ENCODE peak calls at places on chromosomes 7 and 10, in seven cellular contexts. N is HCT116, U is hepatocyte, B is MM.1S, S is GM23338, P is neural progenitor cell, D is PC-3. Z is an unnamed sample. For H3K27me3, the result is how much of the 10 kb centered on the place peaks cover.

GRCh38 chr10:133401981-133402725 is 8.2 kb downstream of the MTG1 start:
- DNase-seq in N (no peak), U (no peak), B (no peak), S (no peak), P (no peak), D (no peak), Z (no peak)

GRCh38 chr7:134084488-134085144 is 42.5 kb upstream of the LRGUK start:
- DNase-seq in N (no peak), U (no peak), B (peak), S (no peak), P (no peak), D (peak), Z (peak)

GRCh38 chr10:13162013-13162364 is 631 bp downstream of the MCM10 start:
- DNase-seq in N (no peak), U (no peak), B (peak), S (no peak), P (peak), D (no peak), Z (peak)

GRCh38 chr7:85153715-85154114 is 33.1 kb downstream of the SEMA3D start:
- DNase-seq in N (no peak), U (no peak), B (no peak), S (no peak), P (no peak), D (no peak), Z (no peak)

GRCh38 chr10:114427124-114427852 is 23.0 kb upstream of the AFAP1L2 start:
- DNase-seq in N (no peak), U (no peak), B (no peak), S (peak), P (peak), D (no peak), Z (no peak)

GRCh38 chr7:114502454-114503254 is 88.0 kb downstream of the FOXP2 start:
- DNase-seq in N (no peak), U (no peak), B (no peak), S (no peak), P (no peak), D (no peak), Z (peak)

GRCh38 chr10:132974886-132975881 is 32.8 kb upstream of the CFAP46 start:
- DNase-seq in N (no peak), U (no peak), B (no peak), S (no peak), P (no peak), D (no peak), Z (peak)

GRCh38 chr10:72009430-72010081 is 45.4 kb downstream of the CHST3 start:
- DNase-seq in N (no peak), U (peak), B (no peak), S (peak), P (peak), D (no peak), Z (peak)

GRCh38 chr10:43665054-43665453 is 16.4 kb upstream of the ZNF32 start:
- DNase-seq in N (no peak), U (no peak), B (no peak), S (no peak), P (no peak), D (no peak), Z (peak)

GRCh38 chr10:59432207-59432900 is 70.0 kb upstream of the FAM13C start:
- DNase-seq in N (no peak), U (no peak), B (no peak), S (no peak), P (no peak), D (peak), Z (peak)

GRCh38 chr7:2138146-2138765 is 94.5 kb downstream of the MAD1L1 start:
- DNase-seq in N (no peak), U (no peak), B (no peak), S (no peak), P (no peak), D (no peak), Z (no peak)

GRCh38 chr10:102287538-102287937 is 42.2 kb downstream of the GBF1 start:
- DNase-seq in N (no peak), U (no peak), B (no peak), S (no peak), P (no peak), D (no peak), Z (peak)

GRCh38 chr10:15419279-15419874 is 48.3 kb upstream of the FAM171A1 start:
- DNase-seq in N (peak), U (peak), B (peak), S (peak), P (peak), D (peak), Z (peak)

GRCh38 chr7:107190090-107190489 is 21.3 kb downstream of the HBP1 start:
- DNase-seq in N (no peak), U (no peak), B (no peak), S (no peak), P (no peak), D (no peak), Z (no peak)

GRCh38 chr7:12943781-12944180 is 256.3 kb downstream of the ARL4A start:
- DNase-seq in N (no peak), U (no peak), B (no peak), S (peak), P (no peak), D (peak), Z (no peak)

GRCh38 chr10:101612872-101613271 is 24.8 kb downstream of the DPCD start:
- DNase-seq in N (no peak), U (no peak), B (no peak), S (no peak), P (peak), D (no peak), Z (no peak)

GRCh38 chr7:66867198-66867790 is 53.7 kb upstream of the TMEM248 start:
- DNase-seq in N (no peak), U (no peak), B (no peak), S (peak), P (no peak), D (peak), Z (no peak)

GRCh38 chr10:119022846-119023552 is 6.5 kb upstream of the NANOS1 start:
- DNase-seq in N (no peak), U (no peak), B (no peak), S (peak), P (no peak), D (peak), Z (peak)

GRCh38 chr10:112435013-112435619 is 11.6 kb downstream of the ZDHHC6 start:
- DNase-seq in N (peak), U (peak), B (peak), S (peak), P (peak), D (peak), Z (peak)

GRCh38 chr10:13812804-13813203 is 226.0 kb downstream of the PRPF18 start:
- DNase-seq in N (no peak), U (no peak), B (no peak), S (peak), P (no peak), D (no peak), Z (no peak)

GRCh38 chr10:35004651-35005050 is 85.5 kb downstream of the CUL2 start:
- DNase-seq in N (no peak), U (no peak), B (no peak), S (no peak), P (no peak), D (peak), Z (peak)

GRCh38 chr10:35006836-35007235 is 83.3 kb downstream of the CUL2 start:
- DNase-seq in N (no peak), U (no peak), B (no peak), S (no peak), P (no peak), D (peak), Z (peak)

GRCh38 chr10:35007858-35008301 is 82.3 kb downstream of the CUL2 start:
- DNase-seq in N (no peak), U (no peak), B (no peak), S (peak), P (peak), D (peak), Z (no peak)

GRCh38 chr10:35003906-35004305 is 86.2 kb downstream of the CUL2 start:
- DNase-seq in N (no peak), U (no peak), B (no peak), S (peak), P (no peak), D (no peak), Z (no peak)

GRCh38 chr10:35005868-35006267 is 84.3 kb downstream of the CUL2 start:
- DNase-seq in N (no peak), U (no peak), B (no peak), S (no peak), P (no peak), D (peak), Z (peak)
- TF ChIP-seq EZH2phosphoT487 in N (no peak), U (no peak), B (no peak), S (no peak), P (no peak), D (no peak), Z (peak)

DNA sequence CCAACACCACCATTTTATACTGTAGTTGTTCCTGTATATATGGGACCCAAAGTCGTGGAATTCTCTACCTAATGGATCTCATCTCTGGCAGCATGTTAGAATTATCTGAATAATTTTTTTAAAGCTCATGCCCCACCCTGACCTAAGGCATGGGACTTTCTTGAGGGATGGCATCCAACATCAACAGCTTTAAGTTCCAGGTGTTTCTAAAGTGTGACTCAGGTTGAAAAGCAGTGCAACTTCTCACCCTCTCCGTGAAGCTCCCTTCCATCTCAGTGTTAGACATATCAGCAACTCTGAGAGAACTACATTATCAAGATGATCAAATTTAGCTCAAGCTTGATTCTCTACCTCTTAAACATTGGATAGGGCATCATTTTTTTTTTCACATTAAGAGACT is 18.1 kb upstream of the RAB18 start:
- DNase-seq in N (no peak), U (no peak), B (no peak), S (no peak), P (no peak), D (no peak), Z (no peak)
- H3K27me3 ChIP-seq in N (under half), U (under half), B (under half), S (under half), P (under half), D (under half), Z (under half)

DNA sequence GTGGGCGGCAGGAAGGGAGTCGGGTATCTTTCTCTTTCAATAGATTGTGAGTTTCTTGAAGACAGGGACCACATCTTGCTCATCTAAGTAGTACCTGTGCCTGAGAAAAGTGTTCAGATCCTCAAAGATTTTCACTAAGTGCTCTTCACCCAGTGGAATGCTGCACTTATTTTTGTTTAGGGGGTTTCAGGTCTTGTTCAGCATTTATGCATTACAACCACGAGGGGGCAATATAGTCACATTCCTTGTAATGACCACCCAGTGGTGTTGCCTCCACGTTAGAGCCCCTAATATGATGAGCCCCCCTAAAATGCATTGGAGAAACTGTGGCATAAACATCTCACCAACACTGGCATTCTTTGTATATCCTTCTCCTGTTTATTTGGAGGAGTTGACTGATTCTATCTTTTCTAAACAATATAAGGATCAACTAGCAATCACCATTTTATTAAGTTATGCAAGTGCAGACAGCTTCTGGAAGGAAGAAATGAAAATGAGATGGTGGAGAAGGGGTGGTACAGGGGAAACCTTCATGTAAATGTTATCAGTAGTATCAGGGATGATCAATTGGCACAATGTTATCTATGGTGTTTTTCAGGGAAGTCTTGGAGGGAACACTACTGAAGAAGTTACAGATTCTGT is 3.1 kb upstream of the PAPSS2 start:
- DNase-seq in N (no peak), U (peak), B (peak), S (peak), P (peak), D (peak), Z (peak)
- TF ChIP-seq EZH2phosphoT487 in N (no peak), U (no peak), B (no peak), S (no peak), P (no peak), D (no peak), Z (no peak)

GRCh38 chr10:3217301-3217700 is 44.7 kb upstream of the PITRM1 start:
- DNase-seq in N (no peak), U (no peak), B (no peak), S (no peak), P (no peak), D (peak), Z (peak)
- H3K27me3 ChIP-seq in N (under half), U (under half), B (under half), S (under half), P (under half), D (under half), Z (under half)

GRCh38 chr10:73762915-73763314 is 18.7 kb downstream of the SEC24C start:
- DNase-seq in N (no peak), U (no peak), B (no peak), S (no peak), P (no peak), D (peak), Z (peak)
- TF ChIP-seq EZH2phosphoT487 in N (no peak), U (no peak), B (no peak), S (no peak), P (no peak), D (no peak), Z (no peak)

GRCh38 chr10:93600446-93600860 is 582 bp downstream of the RBP4 start:
- DNase-seq in N (no peak), U (peak), B (no peak), S (peak), P (no peak), D (no peak), Z (no peak)
- H3K27me3 ChIP-seq in N (under half), U (under half), B (under half), S (half or more), P (half or more), D (under half), Z (under half)

DNA sequence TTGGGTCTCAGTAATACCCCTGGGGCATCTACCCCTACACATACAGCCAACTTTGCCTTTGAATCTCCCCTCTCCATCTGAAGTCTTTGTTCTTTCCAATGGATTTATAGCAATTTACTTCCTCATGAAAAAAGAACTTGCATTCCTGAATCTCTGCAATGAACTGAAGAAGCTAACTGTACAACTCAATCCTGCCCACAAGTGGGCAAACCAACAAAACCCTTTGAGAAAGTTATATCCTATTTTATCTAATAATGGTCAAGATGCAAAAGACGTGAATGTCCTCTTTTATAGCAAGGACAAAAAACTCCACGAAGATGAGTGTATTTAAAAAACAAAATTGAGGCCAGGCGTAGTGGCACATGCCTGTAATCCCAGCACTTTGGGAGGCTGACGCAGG is 991.3 kb downstream of the LRMDA start:
- DNase-seq in N (no peak), U (no peak), B (no peak), S (no peak), P (no peak), D (peak), Z (no peak)
- TF ChIP-seq EZH2phosphoT487 in N (no peak), U (no peak), B (no peak), S (no peak), P (no peak), D (no peak), Z (no peak)

DNA sequence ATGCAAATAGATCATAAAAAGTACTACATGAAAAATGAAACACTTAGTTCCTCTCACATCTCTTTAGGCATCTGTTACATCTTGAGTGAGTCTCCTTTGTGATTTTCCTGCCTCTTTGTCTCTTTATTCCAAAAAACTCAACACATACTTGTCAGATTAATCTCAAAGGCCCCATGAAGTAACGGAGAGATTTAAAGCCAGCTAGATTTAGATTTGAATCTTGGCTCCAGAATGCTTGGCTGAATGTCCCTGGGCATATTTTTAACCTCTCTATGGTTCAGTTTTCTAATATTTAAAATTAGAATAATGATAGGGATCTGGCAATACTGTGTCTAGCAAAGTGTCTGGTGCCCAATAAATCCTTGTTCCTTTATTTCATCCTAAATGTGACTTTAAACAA is 140.0 kb downstream of the DGKB start:
- DNase-seq in N (no peak), U (no peak), B (no peak), S (no peak), P (no peak), D (no peak), Z (peak)
- H3K27me3 ChIP-seq in N (under half), U (under half), B (under half), S (under half), P (under half), D (under half), Z (under half)

Z was measured in GM23248.